ENCODE peak calls at places on chromosomes 3 and 15, in ten cellular contexts. One of them, this sample, is unnamed.

GRCh38 chr3:62727576-62727975 is 147.6 kb downstream of the CADPS start:
- DNase-seq in transverse colon: no peak
- DNase-seq in HuH-7: no peak
- DNase-seq in stimulated activated CD4-positive, alpha-beta T cell treated with anti-CD3 and anti-CD28 coated beads, Interleukin-2, amount 100 ng/mL, for 48 hours: no peak
- DNase-seq in stimulated activated CD8-positive, alpha-beta memory T cell treated with anti-CD3 and anti-CD28 coated beads, Interleukin-4, amount 100 ng/mL, for 1 hour: no peak
- DNase-seq in NCI-H1092: no peak
- DNase-seq in hepatic stellate cell: no peak
- DNase-seq in MCF 10A: no peak
- DNase-seq in effector memory CD4-positive, alpha-beta T cell: no peak
- DNase-seq in left ventricle myocardium inferior: no peak
- DNase-seq in this sample: no peak

GRCh38 chr15:93486407-93487117 is 397.6 kb upstream of the RGMA start:
- DNase-seq in transverse colon: peak; percentile 10
- DNase-seq in HuH-7: no peak
- DNase-seq in stimulated activated CD4-positive, alpha-beta T cell treated with anti-CD3 and anti-CD28 coated beads, Interleukin-2, amount 100 ng/mL, for 48 hours: no peak
- DNase-seq in stimulated activated CD8-positive, alpha-beta memory T cell treated with anti-CD3 and anti-CD28 coated beads, Interleukin-4, amount 100 ng/mL, for 1 hour: no peak
- DNase-seq in NCI-H1092: no peak
- DNase-seq in hepatic stellate cell: no peak
- DNase-seq in MCF 10A: no peak
- DNase-seq in effector memory CD4-positive, alpha-beta T cell: no peak
- DNase-seq in left ventricle myocardium inferior: no peak
- DNase-seq in this sample: no peak

GRCh38 chr3:150145659-150146058 is 175.0 kb upstream of the PFN2 start:
- DNase-seq in transverse colon: no peak
- DNase-seq in HuH-7: no peak
- DNase-seq in stimulated activated CD4-positive, alpha-beta T cell treated with anti-CD3 and anti-CD28 coated beads, Interleukin-2, amount 100 ng/mL, for 48 hours: no peak
- DNase-seq in stimulated activated CD8-positive, alpha-beta memory T cell treated with anti-CD3 and anti-CD28 coated beads, Interleukin-4, amount 100 ng/mL, for 1 hour: no peak
- DNase-seq in NCI-H1092: no peak
- DNase-seq in hepatic stellate cell: no peak
- DNase-seq in MCF 10A: no peak
- DNase-seq in effector memory CD4-positive, alpha-beta T cell: no peak
- DNase-seq in left ventricle myocardium inferior: no peak
- DNase-seq in this sample: no peak

GRCh38 chr3:48897401-48898376 is 993 bp downstream of the SLC25A20 start:
- DNase-seq in transverse colon: peak; percentile 26
- DNase-seq in HuH-7: peak; percentile 68
- DNase-seq in stimulated activated CD4-positive, alpha-beta T cell treated with anti-CD3 and anti-CD28 coated beads, Interleukin-2, amount 100 ng/mL, for 48 hours: no peak
- DNase-seq in stimulated activated CD8-positive, alpha-beta memory T cell treated with anti-CD3 and anti-CD28 coated beads, Interleukin-4, amount 100 ng/mL, for 1 hour: no peak
- DNase-seq in NCI-H1092: no peak
- DNase-seq in hepatic stellate cell: no peak
- DNase-seq in MCF 10A: peak; percentile 25
- DNase-seq in effector memory CD4-positive, alpha-beta T cell: no peak
- DNase-seq in left ventricle myocardium inferior: no peak
- DNase-seq in this sample: peak; percentile 66

GRCh38 chr3:183513046-183513706 is 42.3 kb downstream of the KLHL6 start:
- DNase-seq in transverse colon: peak; percentile 37
- DNase-seq in HuH-7: no peak
- DNase-seq in stimulated activated CD4-positive, alpha-beta T cell treated with anti-CD3 and anti-CD28 coated beads, Interleukin-2, amount 100 ng/mL, for 48 hours: peak; percentile 13
- DNase-seq in stimulated activated CD8-positive, alpha-beta memory T cell treated with anti-CD3 and anti-CD28 coated beads, Interleukin-4, amount 100 ng/mL, for 1 hour: peak; percentile 18
- DNase-seq in NCI-H1092: no peak
- DNase-seq in hepatic stellate cell: no peak
- DNase-seq in MCF 10A: no peak
- DNase-seq in effector memory CD4-positive, alpha-beta T cell: peak; percentile 28
- DNase-seq in left ventricle myocardium inferior: no peak
- DNase-seq in this sample: no peak

GRCh38 chr15:77402740-77403379 is 17.0 kb downstream of the PEAK1 start:
- DNase-seq in transverse colon: no peak
- DNase-seq in HuH-7: no peak
- DNase-seq in stimulated activated CD4-positive, alpha-beta T cell treated with anti-CD3 and anti-CD28 coated beads, Interleukin-2, amount 100 ng/mL, for 48 hours: no peak
- DNase-seq in stimulated activated CD8-positive, alpha-beta memory T cell treated with anti-CD3 and anti-CD28 coated beads, Interleukin-4, amount 100 ng/mL, for 1 hour: no peak
- DNase-seq in NCI-H1092: no peak
- DNase-seq in hepatic stellate cell: peak; percentile 32
- DNase-seq in MCF 10A: peak; percentile 33
- DNase-seq in effector memory CD4-positive, alpha-beta T cell: no peak
- DNase-seq in left ventricle myocardium inferior: no peak
- DNase-seq in this sample: no peak

GRCh38 chr15:42273900-42274692 is 863 bp upstream of the TMEM87A start:
- DNase-seq in transverse colon: peak; percentile 82
- DNase-seq in HuH-7: no peak
- DNase-seq in stimulated activated CD4-positive, alpha-beta T cell treated with anti-CD3 and anti-CD28 coated beads, Interleukin-2, amount 100 ng/mL, for 48 hours: peak; percentile 46
- DNase-seq in stimulated activated CD8-positive, alpha-beta memory T cell treated with anti-CD3 and anti-CD28 coated beads, Interleukin-4, amount 100 ng/mL, for 1 hour: peak; percentile 17
- DNase-seq in NCI-H1092: peak; percentile 5
- DNase-seq in hepatic stellate cell: peak; percentile 33
- DNase-seq in MCF 10A: peak; percentile 71
- DNase-seq in effector memory CD4-positive, alpha-beta T cell: peak; percentile 14
- DNase-seq in left ventricle myocardium inferior: peak; percentile 65
- DNase-seq in this sample: peak; percentile 45

GRCh38 chr3:103048371-103048722 is 613.5 kb downstream of the ZPLD1 start:
- DNase-seq in transverse colon: no peak
- DNase-seq in HuH-7: no peak
- DNase-seq in stimulated activated CD4-positive, alpha-beta T cell treated with anti-CD3 and anti-CD28 coated beads, Interleukin-2, amount 100 ng/mL, for 48 hours: no peak
- DNase-seq in stimulated activated CD8-positive, alpha-beta memory T cell treated with anti-CD3 and anti-CD28 coated beads, Interleukin-4, amount 100 ng/mL, for 1 hour: no peak
- DNase-seq in NCI-H1092: no peak
- DNase-seq in hepatic stellate cell: no peak
- DNase-seq in MCF 10A: no peak
- DNase-seq in effector memory CD4-positive, alpha-beta T cell: no peak
- DNase-seq in left ventricle myocardium inferior: no peak
- DNase-seq in this sample: no peak

GRCh38 chr15:97909291-97909891 is 51.1 kb upstream of the ARRDC4 start:
- DNase-seq in transverse colon: peak; percentile 77
- DNase-seq in HuH-7: peak; percentile 55
- DNase-seq in stimulated activated CD4-positive, alpha-beta T cell treated with anti-CD3 and anti-CD28 coated beads, Interleukin-2, amount 100 ng/mL, for 48 hours: peak; percentile 49
- DNase-seq in stimulated activated CD8-positive, alpha-beta memory T cell treated with anti-CD3 and anti-CD28 coated beads, Interleukin-4, amount 100 ng/mL, for 1 hour: no peak
- DNase-seq in NCI-H1092: peak; percentile 23
- DNase-seq in hepatic stellate cell: peak; percentile 37
- DNase-seq in MCF 10A: peak; percentile 66
- DNase-seq in effector memory CD4-positive, alpha-beta T cell: no peak
- DNase-seq in left ventricle myocardium inferior: peak; percentile 58
- DNase-seq in this sample: peak; percentile 45

GRCh38 chr3:184341925-184342324 is 4.5 kb downstream of the FAM131A start:
- DNase-seq in transverse colon: no peak
- DNase-seq in HuH-7: no peak
- DNase-seq in stimulated activated CD4-positive, alpha-beta T cell treated with anti-CD3 and anti-CD28 coated beads, Interleukin-2, amount 100 ng/mL, for 48 hours: no peak
- DNase-seq in stimulated activated CD8-positive, alpha-beta memory T cell treated with anti-CD3 and anti-CD28 coated beads, Interleukin-4, amount 100 ng/mL, for 1 hour: no peak
- DNase-seq in NCI-H1092: no peak
- DNase-seq in hepatic stellate cell: no peak
- DNase-seq in MCF 10A: peak; percentile 87
- DNase-seq in effector memory CD4-positive, alpha-beta T cell: no peak
- DNase-seq in left ventricle myocardium inferior: no peak
- DNase-seq in this sample: no peak

GRCh38 chr3:10419637-10420232 is 85.7 kb downstream of the ATP2B2 start:
- DNase-seq in transverse colon: no peak
- DNase-seq in HuH-7: no peak
- DNase-seq in stimulated activated CD4-positive, alpha-beta T cell treated with anti-CD3 and anti-CD28 coated beads, Interleukin-2, amount 100 ng/mL, for 48 hours: peak; percentile 29
- DNase-seq in stimulated activated CD8-positive, alpha-beta memory T cell treated with anti-CD3 and anti-CD28 coated beads, Interleukin-4, amount 100 ng/mL, for 1 hour: no peak
- DNase-seq in NCI-H1092: no peak
- DNase-seq in hepatic stellate cell: no peak
- DNase-seq in MCF 10A: no peak
- DNase-seq in effector memory CD4-positive, alpha-beta T cell: no peak
- DNase-seq in left ventricle myocardium inferior: no peak
- DNase-seq in this sample: no peak

GRCh38 chr3:31770822-31771326 is 210.2 kb downstream of the OSBPL10 start:
- DNase-seq in transverse colon: no peak
- DNase-seq in HuH-7: no peak
- DNase-seq in stimulated activated CD4-positive, alpha-beta T cell treated with anti-CD3 and anti-CD28 coated beads, Interleukin-2, amount 100 ng/mL, for 48 hours: no peak
- DNase-seq in stimulated activated CD8-positive, alpha-beta memory T cell treated with anti-CD3 and anti-CD28 coated beads, Interleukin-4, amount 100 ng/mL, for 1 hour: no peak
- DNase-seq in NCI-H1092: no peak
- DNase-seq in hepatic stellate cell: no peak
- DNase-seq in MCF 10A: peak; percentile 18
- DNase-seq in effector memory CD4-positive, alpha-beta T cell: no peak
- DNase-seq in left ventricle myocardium inferior: no peak
- DNase-seq in this sample: no peak

GRCh38 chr3:105480771-105481170 is 114.1 kb downstream of the ALCAM start:
- DNase-seq in transverse colon: no peak
- DNase-seq in HuH-7: no peak
- DNase-seq in stimulated activated CD4-positive, alpha-beta T cell treated with anti-CD3 and anti-CD28 coated beads, Interleukin-2, amount 100 ng/mL, for 48 hours: no peak
- DNase-seq in stimulated activated CD8-positive, alpha-beta memory T cell treated with anti-CD3 and anti-CD28 coated beads, Interleukin-4, amount 100 ng/mL, for 1 hour: no peak
- DNase-seq in NCI-H1092: no peak
- DNase-seq in hepatic stellate cell: no peak
- DNase-seq in MCF 10A: no peak
- DNase-seq in effector memory CD4-positive, alpha-beta T cell: no peak
- DNase-seq in left ventricle myocardium inferior: no peak
- DNase-seq in this sample: no peak

GRCh38 chr15:68524753-68525584 is 53.8 kb upstream of the CORO2B start:
- DNase-seq in transverse colon: no peak
- DNase-seq in HuH-7: no peak
- DNase-seq in stimulated activated CD4-positive, alpha-beta T cell treated with anti-CD3 and anti-CD28 coated beads, Interleukin-2, amount 100 ng/mL, for 48 hours: no peak
- DNase-seq in stimulated activated CD8-positive, alpha-beta memory T cell treated with anti-CD3 and anti-CD28 coated beads, Interleukin-4, amount 100 ng/mL, for 1 hour: no peak
- DNase-seq in NCI-H1092: no peak
- DNase-seq in hepatic stellate cell: peak; percentile 49
- DNase-seq in MCF 10A: no peak
- DNase-seq in effector memory CD4-positive, alpha-beta T cell: no peak
- DNase-seq in left ventricle myocardium inferior: no peak
- DNase-seq in this sample: no peak